ENCODE peak calls at places on chromosomes 5 and 9, in eight cellular contexts. One of them, this sample, is unnamed. For H3K9me3, the result is how much of the 10 kb centered on the place peaks cover.

GRCh38 chr5:91420879-91421278 is 37.8 kb upstream of the ARRDC3 start:
- DNase-seq in IMR-90: no peak
- DNase-seq in H1: no peak
- DNase-seq in HCT116: no peak
- DNase-seq in ovary: no peak
- DNase-seq in spleen: no peak
- DNase-seq in heart left ventricle: no peak
- DNase-seq in A549: peak
- DNase-seq in this sample: no peak

GRCh38 chr5:16554110-16554509 is 62.7 kb downstream of the RETREG1 start:
- DNase-seq in IMR-90: no peak
- DNase-seq in H1: no peak
- DNase-seq in HCT116: no peak
- DNase-seq in ovary: no peak
- DNase-seq in spleen: no peak
- DNase-seq in heart left ventricle: no peak
- DNase-seq in A549: no peak
- DNase-seq in this sample: no peak

GRCh38 chr5:93302711-93303110 is 278.3 kb downstream of the NR2F1-AS1 start:
- DNase-seq in IMR-90: no peak
- DNase-seq in H1: no peak
- DNase-seq in HCT116: no peak
- DNase-seq in ovary: no peak
- DNase-seq in spleen: no peak
- DNase-seq in heart left ventricle: no peak
- DNase-seq in A549: no peak
- DNase-seq in this sample: no peak

GRCh38 chr9:114911167-114911821 is 19.1 kb downstream of the TNFSF8 start:
- DNase-seq in IMR-90: peak
- DNase-seq in H1: no peak
- DNase-seq in HCT116: no peak
- DNase-seq in ovary: no peak
- DNase-seq in spleen: no peak
- DNase-seq in heart left ventricle: no peak
- DNase-seq in A549: peak
- DNase-seq in this sample: no peak

GRCh38 chr9:86843182-86843581 is 104.1 kb downstream of the GAS1 start:
- DNase-seq in IMR-90: peak
- DNase-seq in H1: no peak
- DNase-seq in HCT116: no peak
- DNase-seq in ovary: peak
- DNase-seq in spleen: no peak
- DNase-seq in heart left ventricle: no peak
- DNase-seq in A549: no peak
- DNase-seq in this sample: no peak

GRCh38 chr9:36151306-36152210 is 15.0 kb downstream of the GLIPR2 start:
- DNase-seq in IMR-90: peak
- DNase-seq in H1: no peak
- DNase-seq in HCT116: no peak
- DNase-seq in ovary: no peak
- DNase-seq in spleen: peak
- DNase-seq in heart left ventricle: peak
- DNase-seq in A549: no peak
- DNase-seq in this sample: no peak

GRCh38 chr5:34474573-34475021 is 181.5 kb upstream of the RAI14 start:
- DNase-seq in IMR-90: peak
- DNase-seq in H1: no peak
- DNase-seq in HCT116: peak
- DNase-seq in ovary: no peak
- DNase-seq in spleen: no peak
- DNase-seq in heart left ventricle: no peak
- DNase-seq in A549: peak
- DNase-seq in this sample: no peak

GRCh38 chr5:144195443-144195842 is 24.8 kb downstream of the KCTD16 start:
- DNase-seq in IMR-90: peak
- DNase-seq in H1: no peak
- DNase-seq in HCT116: no peak
- DNase-seq in ovary: no peak
- DNase-seq in spleen: no peak
- DNase-seq in heart left ventricle: no peak
- DNase-seq in A549: no peak
- DNase-seq in this sample: no peak

GRCh38 chr5:13632676-13633075 is 311.8 kb downstream of the DNAH5 start:
- DNase-seq in IMR-90: peak
- DNase-seq in H1: no peak
- DNase-seq in HCT116: no peak
- DNase-seq in ovary: no peak
- DNase-seq in spleen: no peak
- DNase-seq in heart left ventricle: no peak
- DNase-seq in A549: peak
- DNase-seq in this sample: no peak

GRCh38 chr5:159536626-159537025 is 206.3 kb upstream of the IL12B start:
- DNase-seq in IMR-90: no peak
- DNase-seq in H1: no peak
- DNase-seq in HCT116: no peak
- DNase-seq in ovary: no peak
- DNase-seq in spleen: no peak
- DNase-seq in heart left ventricle: no peak
- DNase-seq in A549: no peak
- DNase-seq in this sample: no peak

GRCh38 chr9:138015021-138015829 is 137.6 kb downstream of the CACNA1B start:
- DNase-seq in IMR-90: no peak
- DNase-seq in H1: no peak
- DNase-seq in HCT116: no peak
- DNase-seq in ovary: no peak
- DNase-seq in spleen: peak
- DNase-seq in heart left ventricle: peak
- DNase-seq in A549: no peak
- DNase-seq in this sample: no peak

GRCh38 chr9:101229606-101230005 is 155.2 kb downstream of the BAAT start:
- DNase-seq in IMR-90: no peak
- DNase-seq in H1: no peak
- DNase-seq in HCT116: no peak
- DNase-seq in ovary: no peak
- DNase-seq in spleen: no peak
- DNase-seq in heart left ventricle: no peak
- DNase-seq in A549: no peak
- DNase-seq in this sample: no peak

GRCh38 chr9:123929870-123930831 is at the start of gene DENND1A:
- DNase-seq in IMR-90: peak
- DNase-seq in H1: no peak
- DNase-seq in HCT116: peak
- DNase-seq in ovary: peak
- DNase-seq in spleen: peak
- DNase-seq in heart left ventricle: peak
- DNase-seq in A549: peak
- DNase-seq in this sample: peak
- TF ChIP-seq POLR2A in IMR-90: peak
- TF ChIP-seq POLR2A in H1: no peak
- TF ChIP-seq POLR2A in HCT116: no peak
- TF ChIP-seq POLR2A in ovary: peak
- TF ChIP-seq POLR2A in spleen: no peak
- TF ChIP-seq POLR2A in heart left ventricle: no peak
- TF ChIP-seq POLR2A in A549: peak
- TF ChIP-seq POLR2A in this sample: peak

DNA sequence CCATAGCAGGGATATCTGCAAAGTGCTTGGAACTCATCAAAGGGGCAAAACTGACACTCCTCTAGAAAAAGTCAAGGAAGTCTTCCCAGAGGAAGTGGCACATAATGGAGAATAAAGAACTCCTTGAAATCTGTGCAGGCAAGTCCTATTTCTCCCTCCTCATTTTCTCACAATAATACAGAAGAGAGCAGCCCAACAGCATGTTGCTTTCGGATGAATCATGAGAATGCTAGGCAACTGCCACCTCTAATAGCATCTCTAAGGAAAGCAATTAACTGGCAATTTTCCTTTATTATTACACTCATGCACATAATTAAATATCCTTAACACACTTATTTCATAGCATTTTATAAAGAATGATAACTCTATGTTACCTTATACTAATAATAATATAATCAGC is 122.2 kb upstream of the PTGER4 start:
- DNase-seq in IMR-90: peak
- DNase-seq in H1: no peak
- DNase-seq in HCT116: no peak
- DNase-seq in ovary: no peak
- DNase-seq in spleen: no peak
- DNase-seq in heart left ventricle: no peak
- DNase-seq in A549: no peak
- DNase-seq in this sample: no peak
- H3K9me3 ChIP-seq in IMR-90: under half
- H3K9me3 ChIP-seq in H1: under half
- H3K9me3 ChIP-seq in HCT116: under half
- H3K9me3 ChIP-seq in ovary: under half
- H3K9me3 ChIP-seq in spleen: under half
- H3K9me3 ChIP-seq in heart left ventricle: under half
- H3K9me3 ChIP-seq in A549: under half
- H3K9me3 ChIP-seq in this sample: under half

GRCh38 chr5:68182094-68182493 is 33.5 kb upstream of the PIK3R1 start:
- DNase-seq in IMR-90: no peak
- DNase-seq in H1: no peak
- DNase-seq in HCT116: no peak
- DNase-seq in ovary: no peak
- DNase-seq in spleen: no peak
- DNase-seq in heart left ventricle: no peak
- DNase-seq in A549: no peak
- DNase-seq in this sample: no peak

GRCh38 chr5:68180286-68181038 is 35.1 kb upstream of the PIK3R1 start:
- DNase-seq in IMR-90: no peak
- DNase-seq in H1: no peak
- DNase-seq in HCT116: no peak
- DNase-seq in ovary: no peak
- DNase-seq in spleen: no peak
- DNase-seq in heart left ventricle: no peak
- DNase-seq in A549: no peak
- DNase-seq in this sample: no peak

GRCh38 chr5:68181039-68181599 is 34.4 kb upstream of the PIK3R1 start:
- DNase-seq in IMR-90: no peak
- DNase-seq in H1: no peak
- DNase-seq in HCT116: no peak
- DNase-seq in ovary: no peak
- DNase-seq in spleen: no peak
- DNase-seq in heart left ventricle: no peak
- DNase-seq in A549: no peak
- DNase-seq in this sample: no peak

GRCh38 chr5:68178579-68178978 is 37.0 kb upstream of the PIK3R1 start:
- DNase-seq in IMR-90: no peak
- DNase-seq in H1: no peak
- DNase-seq in HCT116: peak
- DNase-seq in ovary: no peak
- DNase-seq in spleen: no peak
- DNase-seq in heart left ventricle: no peak
- DNase-seq in A549: peak
- DNase-seq in this sample: no peak

DNA sequence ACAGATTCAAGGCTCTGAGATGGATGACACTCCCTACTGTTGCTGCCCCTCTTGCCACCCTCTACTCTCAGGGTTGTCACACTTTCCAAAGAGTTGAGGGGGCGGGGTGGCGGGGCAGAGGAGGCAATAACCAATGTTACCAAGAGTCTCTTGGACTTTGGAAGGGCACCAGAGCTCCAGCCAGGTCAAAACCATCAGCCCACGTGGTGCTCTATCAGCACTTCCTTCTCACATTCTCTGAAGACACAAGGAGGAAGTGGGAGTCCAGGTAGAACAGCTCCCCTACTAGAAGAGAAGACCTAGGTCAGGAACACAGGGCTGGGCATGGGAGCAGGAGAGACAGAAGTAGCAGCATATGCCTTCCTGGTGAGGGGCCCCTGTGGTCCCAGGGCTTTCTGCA is 33.0 kb upstream of the PIK3R1 start:
- DNase-seq in IMR-90: no peak
- DNase-seq in H1: no peak
- DNase-seq in HCT116: no peak
- DNase-seq in ovary: no peak
- DNase-seq in spleen: no peak
- DNase-seq in heart left ventricle: no peak
- DNase-seq in A549: no peak
- DNase-seq in this sample: no peak
- TF ChIP-seq POLR2A in IMR-90: no peak
- TF ChIP-seq POLR2A in H1: no peak
- TF ChIP-seq POLR2A in HCT116: no peak
- TF ChIP-seq POLR2A in ovary: no peak
- TF ChIP-seq POLR2A in spleen: no peak
- TF ChIP-seq POLR2A in heart left ventricle: no peak
- TF ChIP-seq POLR2A in A549: no peak
- TF ChIP-seq POLR2A in this sample: no peak

GRCh38 chr5:150945947-150946346 is 41.2 kb upstream of the ZNF300 start:
- DNase-seq in IMR-90: no peak
- DNase-seq in H1: no peak
- DNase-seq in HCT116: no peak
- DNase-seq in ovary: peak
- DNase-seq in spleen: no peak
- DNase-seq in heart left ventricle: no peak
- DNase-seq in A549: no peak
- DNase-seq in this sample: no peak
- H3K9me3 ChIP-seq in IMR-90: under half
- H3K9me3 ChIP-seq in H1: half or more
- H3K9me3 ChIP-seq in HCT116: under half
- H3K9me3 ChIP-seq in ovary: under half
- H3K9me3 ChIP-seq in spleen: half or more
- H3K9me3 ChIP-seq in heart left ventricle: half or more
- H3K9me3 ChIP-seq in A549: under half
- H3K9me3 ChIP-seq in this sample: under half

This sample was measured in uterus.